ENCODE peak calls at places on chromosome 13, in six cellular contexts. V is heart right ventricle, B is T-cell, W is GM12892, E is ovary, X is mesothelial cell of epicardium. T is an unnamed sample.

GRCh38 chr13:50107205-50107604 is 92.0 kb downstream of the KCNRG start:
- DNase-seq in V (no peak), X (no peak), E (no peak), B (no peak), W (no peak), T (no peak)

GRCh38 chr13:32036131-32036695 is 4.6 kb downstream of the FRY start:
- DNase-seq in V (no peak), X (no peak), W (no peak), E (no peak), B (no peak), T (no peak)

GRCh38 chr13:35785563-35786327 is 309.3 kb upstream of the MAB21L1 start:
- DNase-seq in X (no peak), B (no peak), W (no peak), E (no peak), V (no peak), T (no peak)

GRCh38 chr13:48393030-48393697 is 19.7 kb downstream of the LPAR6 start:
- DNase-seq in V (no peak), X (no peak), E (no peak), B (no peak), W (no peak), T (no peak)

GRCh38 chr13:30803791-30804190 is 68.4 kb downstream of the ALOX5AP start:
- DNase-seq in B (no peak), X (no peak), W (no peak), E (no peak), V (no peak), T (no peak)

GRCh38 chr13:39038569-39038898 is 278 bp downstream of the NHLRC3 start:
- DNase-seq in B (peak), V (no peak), E (no peak), W (no peak), X (no peak), T (peak)

GRCh38 chr13:45781553-45782326 is 69.8 kb downstream of the SIAH3 start:
- DNase-seq in V (peak), B (no peak), E (no peak), W (no peak), X (no peak), T (no peak)

GRCh38 chr13:41811588-41812021 is 149.3 kb downstream of the VWA8 start:
- DNase-seq in V (no peak), W (no peak), E (no peak), B (peak), X (no peak), T (no peak)

GRCh38 chr13:62293081-62293480 is 877.4 kb upstream of the PCDH20 start:
- DNase-seq in B (no peak), W (no peak), X (no peak), E (no peak), V (no peak), T (no peak)

GRCh38 chr13:89763011-89763410 is 1584.5 kb upstream of the MIR17HG start:
- DNase-seq in W (no peak), V (no peak), E (no peak), X (no peak), B (no peak), T (no peak)

GRCh38 chr13:23934481-23934880 is 37.2 kb upstream of the C1QTNF9B start:
- DNase-seq in V (no peak), E (no peak), B (no peak), X (no peak), W (no peak), T (no peak)

GRCh38 chr13:76812971-76813691 is 73.1 kb downstream of the KCTD12 start:
- DNase-seq in V (peak), E (peak), X (no peak), W (no peak), B (no peak), T (no peak)

GRCh38 chr13:99071666-99072065 is 93.8 kb upstream of the DOCK9 start:
- DNase-seq in E (no peak), W (no peak), B (no peak), V (no peak), X (no peak), T (no peak)

GRCh38 chr13:26983533-26984315 is 187.9 kb downstream of the USP12 start:
- DNase-seq in W (no peak), B (no peak), E (no peak), V (no peak), X (no peak), T (no peak)

GRCh38 chr13:109400192-109400591 is 386.2 kb downstream of the IRS2 start:
- DNase-seq in W (no peak), V (no peak), X (no peak), B (no peak), E (no peak), T (no peak)